ENCODE peak calls at places on chromosomes 11 and 22, in nine cellular contexts. One of them, this sample, is unnamed.

GRCh38 chr22:47176573-47177333 is 414.3 kb downstream of the TBC1D22A start:
- ATAC-seq in heart right ventricle: no peak
- ATAC-seq in right cardiac atrium: no peak
- ATAC-seq in upper lobe of right lung: no peak
- ATAC-seq in DND-41: no peak
- ATAC-seq in CD4-positive, CD25-positive, alpha-beta regulatory T cell: no peak
- ATAC-seq in CD4-positive, alpha-beta T cell: no peak
- ATAC-seq in upper lobe of left lung: no peak
- ATAC-seq in CD8-positive, alpha-beta T cell: no peak
- ATAC-seq in this sample: no peak

GRCh38 chr11:66109294-66109693 is 39.2 kb downstream of the PACS1 start:
- ATAC-seq in heart right ventricle: no peak
- ATAC-seq in right cardiac atrium: no peak
- ATAC-seq in upper lobe of right lung: no peak
- ATAC-seq in DND-41: no peak
- ATAC-seq in CD4-positive, CD25-positive, alpha-beta regulatory T cell: peak; percentile 63
- ATAC-seq in CD4-positive, alpha-beta T cell: no peak
- ATAC-seq in upper lobe of left lung: no peak
- ATAC-seq in CD8-positive, alpha-beta T cell: peak; percentile 35
- ATAC-seq in this sample: no peak

GRCh38 chr22:46366801-46367706 is 31.5 kb downstream of the TRMU start:
- ATAC-seq in heart right ventricle: no peak
- ATAC-seq in right cardiac atrium: no peak
- ATAC-seq in upper lobe of right lung: no peak
- ATAC-seq in DND-41: peak; percentile 30
- ATAC-seq in CD4-positive, CD25-positive, alpha-beta regulatory T cell: no peak
- ATAC-seq in CD4-positive, alpha-beta T cell: peak; percentile 21
- ATAC-seq in upper lobe of left lung: no peak
- ATAC-seq in CD8-positive, alpha-beta T cell: no peak
- ATAC-seq in this sample: no peak

GRCh38 chr11:94449437-94449836 is 44.2 kb downstream of the MRE11 start:
- ATAC-seq in heart right ventricle: peak; percentile 13
- ATAC-seq in right cardiac atrium: no peak
- ATAC-seq in upper lobe of right lung: peak; percentile 42
- ATAC-seq in DND-41: no peak
- ATAC-seq in CD4-positive, CD25-positive, alpha-beta regulatory T cell: no peak
- ATAC-seq in CD4-positive, alpha-beta T cell: no peak
- ATAC-seq in upper lobe of left lung: no peak
- ATAC-seq in CD8-positive, alpha-beta T cell: no peak
- ATAC-seq in this sample: peak; percentile 43

GRCh38 chr11:57288771-57289579 is 35.8 kb downstream of the TNKS1BP1 start:
- ATAC-seq in heart right ventricle: peak; percentile 26
- ATAC-seq in right cardiac atrium: no peak
- ATAC-seq in upper lobe of right lung: peak; percentile 5
- ATAC-seq in DND-41: no peak
- ATAC-seq in CD4-positive, CD25-positive, alpha-beta regulatory T cell: no peak
- ATAC-seq in CD4-positive, alpha-beta T cell: no peak
- ATAC-seq in upper lobe of left lung: no peak
- ATAC-seq in CD8-positive, alpha-beta T cell: no peak
- ATAC-seq in this sample: no peak

GRCh38 chr11:17548444-17548843 is 1.4 kb downstream of the OTOG start:
- ATAC-seq in heart right ventricle: no peak
- ATAC-seq in right cardiac atrium: no peak
- ATAC-seq in upper lobe of right lung: no peak
- ATAC-seq in DND-41: peak; percentile 42
- ATAC-seq in CD4-positive, CD25-positive, alpha-beta regulatory T cell: no peak
- ATAC-seq in CD4-positive, alpha-beta T cell: no peak
- ATAC-seq in upper lobe of left lung: no peak
- ATAC-seq in CD8-positive, alpha-beta T cell: no peak
- ATAC-seq in this sample: no peak

GRCh38 chr11:15810581-15810980 is 545.8 kb downstream of the SOX6 start:
- ATAC-seq in heart right ventricle: no peak
- ATAC-seq in right cardiac atrium: no peak
- ATAC-seq in upper lobe of right lung: no peak
- ATAC-seq in DND-41: no peak
- ATAC-seq in CD4-positive, CD25-positive, alpha-beta regulatory T cell: no peak
- ATAC-seq in CD4-positive, alpha-beta T cell: no peak
- ATAC-seq in upper lobe of left lung: no peak
- ATAC-seq in CD8-positive, alpha-beta T cell: no peak
- ATAC-seq in this sample: no peak

GRCh38 chr11:121661796-121662508 is 209.2 kb upstream of the SORL1-AS1 start:
- ATAC-seq in heart right ventricle: peak; percentile 73
- ATAC-seq in right cardiac atrium: peak; percentile 69
- ATAC-seq in upper lobe of right lung: no peak
- ATAC-seq in DND-41: no peak
- ATAC-seq in CD4-positive, CD25-positive, alpha-beta regulatory T cell: no peak
- ATAC-seq in CD4-positive, alpha-beta T cell: no peak
- ATAC-seq in upper lobe of left lung: no peak
- ATAC-seq in CD8-positive, alpha-beta T cell: no peak
- ATAC-seq in this sample: no peak

GRCh38 chr11:11963842-11964773 is 44.3 kb downstream of the DKK3 start:
- ATAC-seq in heart right ventricle: peak; percentile 59
- ATAC-seq in right cardiac atrium: peak; percentile 36
- ATAC-seq in upper lobe of right lung: no peak
- ATAC-seq in DND-41: no peak
- ATAC-seq in CD4-positive, CD25-positive, alpha-beta regulatory T cell: no peak
- ATAC-seq in CD4-positive, alpha-beta T cell: no peak
- ATAC-seq in upper lobe of left lung: no peak
- ATAC-seq in CD8-positive, alpha-beta T cell: no peak
- ATAC-seq in this sample: no peak

GRCh38 chr22:37416806-37417205 is 10.5 kb downstream of the ELFN2 start:
- ATAC-seq in heart right ventricle: no peak
- ATAC-seq in right cardiac atrium: no peak
- ATAC-seq in upper lobe of right lung: peak; percentile 47
- ATAC-seq in DND-41: peak; percentile 79
- ATAC-seq in CD4-positive, CD25-positive, alpha-beta regulatory T cell: no peak
- ATAC-seq in CD4-positive, alpha-beta T cell: peak; percentile 69
- ATAC-seq in upper lobe of left lung: no peak
- ATAC-seq in CD8-positive, alpha-beta T cell: peak; percentile 46
- ATAC-seq in this sample: no peak

GRCh38 chr11:94813436-94813720 is 45.2 kb downstream of the AMOTL1 start:
- ATAC-seq in heart right ventricle: no peak
- ATAC-seq in right cardiac atrium: no peak
- ATAC-seq in upper lobe of right lung: peak; percentile 76
- ATAC-seq in DND-41: no peak
- ATAC-seq in CD4-positive, CD25-positive, alpha-beta regulatory T cell: no peak
- ATAC-seq in CD4-positive, alpha-beta T cell: no peak
- ATAC-seq in upper lobe of left lung: no peak
- ATAC-seq in CD8-positive, alpha-beta T cell: no peak
- ATAC-seq in this sample: no peak

GRCh38 chr11:118619444-118620205 is 12.2 kb downstream of the PHLDB1 start:
- ATAC-seq in heart right ventricle: peak; percentile 29
- ATAC-seq in right cardiac atrium: peak; percentile 40
- ATAC-seq in upper lobe of right lung: no peak
- ATAC-seq in DND-41: no peak
- ATAC-seq in CD4-positive, CD25-positive, alpha-beta regulatory T cell: no peak
- ATAC-seq in CD4-positive, alpha-beta T cell: no peak
- ATAC-seq in upper lobe of left lung: peak; percentile 28
- ATAC-seq in CD8-positive, alpha-beta T cell: no peak
- ATAC-seq in this sample: peak; percentile 46

GRCh38 chr22:49904040-49904369 is 14.2 kb downstream of the ALG12 start:
- ATAC-seq in heart right ventricle: peak; percentile 5
- ATAC-seq in right cardiac atrium: no peak
- ATAC-seq in upper lobe of right lung: no peak
- ATAC-seq in DND-41: no peak
- ATAC-seq in CD4-positive, CD25-positive, alpha-beta regulatory T cell: no peak
- ATAC-seq in CD4-positive, alpha-beta T cell: no peak
- ATAC-seq in upper lobe of left lung: no peak
- ATAC-seq in CD8-positive, alpha-beta T cell: no peak
- ATAC-seq in this sample: no peak

GRCh38 chr11:19625438-19625837 is 87.2 kb upstream of the NAV2 start:
- ATAC-seq in heart right ventricle: no peak
- ATAC-seq in right cardiac atrium: no peak
- ATAC-seq in upper lobe of right lung: peak; percentile 71
- ATAC-seq in DND-41: no peak
- ATAC-seq in CD4-positive, CD25-positive, alpha-beta regulatory T cell: no peak
- ATAC-seq in CD4-positive, alpha-beta T cell: no peak
- ATAC-seq in upper lobe of left lung: no peak
- ATAC-seq in CD8-positive, alpha-beta T cell: no peak
- ATAC-seq in this sample: no peak

GRCh38 chr11:84901986-84902385 is 725.2 kb downstream of the DLG2 start:
- ATAC-seq in heart right ventricle: peak; percentile 75
- ATAC-seq in right cardiac atrium: peak; percentile 83
- ATAC-seq in upper lobe of right lung: no peak
- ATAC-seq in DND-41: no peak
- ATAC-seq in CD4-positive, CD25-positive, alpha-beta regulatory T cell: no peak
- ATAC-seq in CD4-positive, alpha-beta T cell: no peak
- ATAC-seq in upper lobe of left lung: no peak
- ATAC-seq in CD8-positive, alpha-beta T cell: no peak
- ATAC-seq in this sample: no peak

GRCh38 chr11:32426819-32427615 is 8.3 kb downstream of the WT1 start:
- ATAC-seq in heart right ventricle: peak; percentile 77
- ATAC-seq in right cardiac atrium: peak; percentile 92
- ATAC-seq in upper lobe of right lung: no peak
- ATAC-seq in DND-41: no peak
- ATAC-seq in CD4-positive, CD25-positive, alpha-beta regulatory T cell: no peak
- ATAC-seq in CD4-positive, alpha-beta T cell: peak; percentile 72
- ATAC-seq in upper lobe of left lung: peak; percentile 34
- ATAC-seq in CD8-positive, alpha-beta T cell: no peak
- ATAC-seq in this sample: no peak

GRCh38 chr11:9689721-9690120 is 25.8 kb downstream of the SWAP70 start:
- ATAC-seq in heart right ventricle: peak; percentile 62
- ATAC-seq in right cardiac atrium: peak; percentile 48
- ATAC-seq in upper lobe of right lung: peak; percentile 34
- ATAC-seq in DND-41: no peak
- ATAC-seq in CD4-positive, CD25-positive, alpha-beta regulatory T cell: no peak
- ATAC-seq in CD4-positive, alpha-beta T cell: no peak
- ATAC-seq in upper lobe of left lung: no peak
- ATAC-seq in CD8-positive, alpha-beta T cell: no peak
- ATAC-seq in this sample: peak; percentile 52

GRCh38 chr11:45924036-45924915 is 1.8 kb downstream of the LARGE2 start:
- ATAC-seq in heart right ventricle: no peak
- ATAC-seq in right cardiac atrium: no peak
- ATAC-seq in upper lobe of right lung: no peak
- ATAC-seq in DND-41: no peak
- ATAC-seq in CD4-positive, CD25-positive, alpha-beta regulatory T cell: no peak
- ATAC-seq in CD4-positive, alpha-beta T cell: no peak
- ATAC-seq in upper lobe of left lung: no peak
- ATAC-seq in CD8-positive, alpha-beta T cell: no peak
- ATAC-seq in this sample: no peak
- H3K27ac ChIP-seq in heart right ventricle: no peak overlapping the region
- H3K27ac ChIP-seq in right cardiac atrium: no peak overlapping the region
- H3K27ac ChIP-seq in upper lobe of right lung: no peak overlapping the region
- H3K27ac ChIP-seq in DND-41: no peak overlapping the region
- H3K27ac ChIP-seq in CD4-positive, CD25-positive, alpha-beta regulatory T cell: no peak overlapping the region
- H3K27ac ChIP-seq in CD4-positive, alpha-beta T cell: no peak overlapping the region
- H3K27ac ChIP-seq in upper lobe of left lung: no peak overlapping the region
- H3K27ac ChIP-seq in CD8-positive, alpha-beta T cell: no peak overlapping the region
- H3K27ac ChIP-seq in this sample: no peak overlapping the region

DNA sequence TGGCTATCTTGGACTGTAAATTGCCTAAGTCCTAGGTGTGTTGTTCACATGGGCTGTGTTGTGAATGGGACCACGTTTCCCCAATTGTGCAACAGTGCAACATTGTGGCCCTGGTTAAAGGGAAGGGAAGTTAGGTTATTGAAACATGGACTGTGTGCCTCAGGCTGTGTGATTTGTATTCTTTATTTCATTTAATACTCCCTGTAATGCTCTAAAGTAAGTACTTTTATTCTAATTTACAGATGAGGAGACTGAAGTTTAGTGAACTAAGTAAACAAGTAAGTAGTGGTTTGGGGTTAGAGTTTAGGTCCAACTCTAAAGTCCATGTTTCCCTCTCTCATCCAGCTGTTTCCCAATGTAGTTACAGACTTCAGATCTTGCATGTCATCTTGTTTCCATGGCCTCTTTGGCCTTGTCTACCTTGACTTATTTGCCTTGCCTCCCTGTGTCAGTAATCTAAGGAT is 77.7 kb downstream of the STIM1 start:
- ATAC-seq in heart right ventricle: no peak
- ATAC-seq in right cardiac atrium: no peak
- ATAC-seq in upper lobe of right lung: peak; percentile 61
- ATAC-seq in DND-41: no peak
- ATAC-seq in CD4-positive, CD25-positive, alpha-beta regulatory T cell: no peak
- ATAC-seq in CD4-positive, alpha-beta T cell: no peak
- ATAC-seq in upper lobe of left lung: no peak
- ATAC-seq in CD8-positive, alpha-beta T cell: no peak
- ATAC-seq in this sample: no peak
- H3K27ac ChIP-seq in heart right ventricle: no peak overlapping the region
- H3K27ac ChIP-seq in right cardiac atrium: no peak overlapping the region
- H3K27ac ChIP-seq in upper lobe of right lung: no peak overlapping the region
- H3K27ac ChIP-seq in DND-41: peak overlapping the region; percentile 23
- H3K27ac ChIP-seq in CD4-positive, CD25-positive, alpha-beta regulatory T cell: no peak overlapping the region
- H3K27ac ChIP-seq in CD4-positive, alpha-beta T cell: no peak overlapping the region
- H3K27ac ChIP-seq in upper lobe of left lung: no peak overlapping the region
- H3K27ac ChIP-seq in CD8-positive, alpha-beta T cell: no peak overlapping the region
- H3K27ac ChIP-seq in this sample: no peak overlapping the region

GRCh38 chr11:27025957-27026356 is 14.7 kb upstream of the BBOX1 start:
- ATAC-seq in heart right ventricle: no peak
- ATAC-seq in right cardiac atrium: no peak
- ATAC-seq in upper lobe of right lung: no peak
- ATAC-seq in DND-41: no peak
- ATAC-seq in CD4-positive, CD25-positive, alpha-beta regulatory T cell: no peak
- ATAC-seq in CD4-positive, alpha-beta T cell: no peak
- ATAC-seq in upper lobe of left lung: no peak
- ATAC-seq in CD8-positive, alpha-beta T cell: no peak
- ATAC-seq in this sample: no peak
- H3K27ac ChIP-seq in heart right ventricle: no peak overlapping the region
- H3K27ac ChIP-seq in right cardiac atrium: no peak overlapping the region
- H3K27ac ChIP-seq in upper lobe of right lung: no peak overlapping the region
- H3K27ac ChIP-seq in DND-41: no peak overlapping the region
- H3K27ac ChIP-seq in CD4-positive, CD25-positive, alpha-beta regulatory T cell: no peak overlapping the region
- H3K27ac ChIP-seq in CD4-positive, alpha-beta T cell: no peak overlapping the region
- H3K27ac ChIP-seq in upper lobe of left lung: no peak overlapping the region
- H3K27ac ChIP-seq in CD8-positive, alpha-beta T cell: no peak overlapping the region
- H3K27ac ChIP-seq in this sample: no peak overlapping the region

GRCh38 chr11:34640050-34640971 is 19.4 kb downstream of the EHF start:
- ATAC-seq in heart right ventricle: no peak
- ATAC-seq in right cardiac atrium: peak; percentile 57
- ATAC-seq in upper lobe of right lung: peak; percentile 95
- ATAC-seq in DND-41: peak; percentile 27
- ATAC-seq in CD4-positive, CD25-positive, alpha-beta regulatory T cell: no peak
- ATAC-seq in CD4-positive, alpha-beta T cell: no peak
- ATAC-seq in upper lobe of left lung: peak; percentile 91
- ATAC-seq in CD8-positive, alpha-beta T cell: no peak
- ATAC-seq in this sample: no peak

GRCh38 chr11:34639545-34639944 is 18.7 kb downstream of the EHF start:
- ATAC-seq in heart right ventricle: no peak
- ATAC-seq in right cardiac atrium: no peak
- ATAC-seq in upper lobe of right lung: peak; percentile 47
- ATAC-seq in DND-41: no peak
- ATAC-seq in CD4-positive, CD25-positive, alpha-beta regulatory T cell: no peak
- ATAC-seq in CD4-positive, alpha-beta T cell: no peak
- ATAC-seq in upper lobe of left lung: peak; percentile 50
- ATAC-seq in CD8-positive, alpha-beta T cell: no peak
- ATAC-seq in this sample: no peak

GRCh38 chr11:34641456-34641855 is 20.6 kb downstream of the EHF start:
- ATAC-seq in heart right ventricle: no peak
- ATAC-seq in right cardiac atrium: no peak
- ATAC-seq in upper lobe of right lung: no peak
- ATAC-seq in DND-41: no peak
- ATAC-seq in CD4-positive, CD25-positive, alpha-beta regulatory T cell: no peak
- ATAC-seq in CD4-positive, alpha-beta T cell: no peak
- ATAC-seq in upper lobe of left lung: no peak
- ATAC-seq in CD8-positive, alpha-beta T cell: no peak
- ATAC-seq in this sample: no peak

GRCh38 chr11:34643846-34644245 is 23.0 kb downstream of the EHF start:
- ATAC-seq in heart right ventricle: no peak
- ATAC-seq in right cardiac atrium: no peak
- ATAC-seq in upper lobe of right lung: no peak
- ATAC-seq in DND-41: no peak
- ATAC-seq in CD4-positive, CD25-positive, alpha-beta regulatory T cell: no peak
- ATAC-seq in CD4-positive, alpha-beta T cell: no peak
- ATAC-seq in upper lobe of left lung: no peak
- ATAC-seq in CD8-positive, alpha-beta T cell: no peak
- ATAC-seq in this sample: no peak

GRCh38 chr11:34641981-34642380 is 21.1 kb downstream of the EHF start:
- ATAC-seq in heart right ventricle: no peak
- ATAC-seq in right cardiac atrium: no peak
- ATAC-seq in upper lobe of right lung: no peak
- ATAC-seq in DND-41: no peak
- ATAC-seq in CD4-positive, CD25-positive, alpha-beta regulatory T cell: no peak
- ATAC-seq in CD4-positive, alpha-beta T cell: no peak
- ATAC-seq in upper lobe of left lung: no peak
- ATAC-seq in CD8-positive, alpha-beta T cell: no peak
- ATAC-seq in this sample: no peak
- H3K27ac ChIP-seq in heart right ventricle: no peak overlapping the region
- H3K27ac ChIP-seq in right cardiac atrium: no peak overlapping the region
- H3K27ac ChIP-seq in upper lobe of right lung: peak overlapping the region; percentile 55
- H3K27ac ChIP-seq in DND-41: no peak overlapping the region
- H3K27ac ChIP-seq in CD4-positive, CD25-positive, alpha-beta regulatory T cell: no peak overlapping the region
- H3K27ac ChIP-seq in CD4-positive, alpha-beta T cell: no peak overlapping the region
- H3K27ac ChIP-seq in upper lobe of left lung: peak overlapping the region; percentile 62
- H3K27ac ChIP-seq in CD8-positive, alpha-beta T cell: no peak overlapping the region
- H3K27ac ChIP-seq in this sample: no peak overlapping the region

This sample was measured in gastroesophageal sphincter.